ENCODE peak calls at places on chromosomes 11 and 22, in four cellular contexts. One of them, this sample, is unnamed.
A peak's percentile ranks its signal among the peaks of the same experiment; 100 is the strongest.

GRCh38 chr22:24822471-24822870 is 16.5 kb downstream of the SGSM1 start:
- DNase-seq in GM20000: no peak
- DNase-seq in ascending aorta: no peak
- DNase-seq in stimulated activated CD4-positive, alpha-beta T cell treated with anti-CD3 and anti-CD28 coated beads, Interleukin-2, amount 100 ng/mL, for 48 hours: no peak
- DNase-seq in this sample: no peak

GRCh38 chr11:112374486-112375140 is 114.0 kb upstream of the PLET1 start:
- DNase-seq in GM20000: no peak
- DNase-seq in ascending aorta: no peak
- DNase-seq in stimulated activated CD4-positive, alpha-beta T cell treated with anti-CD3 and anti-CD28 coated beads, Interleukin-2, amount 100 ng/mL, for 48 hours: no peak
- DNase-seq in this sample: no peak

GRCh38 chr11:17550455-17551346 is 3.6 kb downstream of the OTOG start:
- DNase-seq in GM20000: no peak
- DNase-seq in ascending aorta: no peak
- DNase-seq in stimulated activated CD4-positive, alpha-beta T cell treated with anti-CD3 and anti-CD28 coated beads, Interleukin-2, amount 100 ng/mL, for 48 hours: no peak
- DNase-seq in this sample: no peak

GRCh38 chr11:74686792-74687191 is 44.4 kb downstream of the CHRDL2 start:
- DNase-seq in GM20000: no peak
- DNase-seq in ascending aorta: no peak
- DNase-seq in stimulated activated CD4-positive, alpha-beta T cell treated with anti-CD3 and anti-CD28 coated beads, Interleukin-2, amount 100 ng/mL, for 48 hours: no peak
- DNase-seq in this sample: no peak

GRCh38 chr11:67651976-67652895 is 1.7 kb upstream of the ACY3 start:
- DNase-seq in GM20000: no peak
- DNase-seq in ascending aorta: no peak
- DNase-seq in stimulated activated CD4-positive, alpha-beta T cell treated with anti-CD3 and anti-CD28 coated beads, Interleukin-2, amount 100 ng/mL, for 48 hours: no peak
- DNase-seq in this sample: no peak

GRCh38 chr11:16286095-16286494 is 70.3 kb downstream of the SOX6 start:
- DNase-seq in GM20000: no peak
- DNase-seq in ascending aorta: no peak
- DNase-seq in stimulated activated CD4-positive, alpha-beta T cell treated with anti-CD3 and anti-CD28 coated beads, Interleukin-2, amount 100 ng/mL, for 48 hours: no peak
- DNase-seq in this sample: no peak

GRCh38 chr11:18706330-18707243 is 8.0 kb downstream of the TMEM86A start:
- DNase-seq in GM20000: peak; percentile 73
- DNase-seq in ascending aorta: no peak
- DNase-seq in stimulated activated CD4-positive, alpha-beta T cell treated with anti-CD3 and anti-CD28 coated beads, Interleukin-2, amount 100 ng/mL, for 48 hours: peak; percentile 24
- DNase-seq in this sample: peak; percentile 87

GRCh38 chr22:38569972-38570840 is at the start of gene DMC1:
- DNase-seq in GM20000: peak; percentile 98
- DNase-seq in ascending aorta: peak; percentile 52
- DNase-seq in stimulated activated CD4-positive, alpha-beta T cell treated with anti-CD3 and anti-CD28 coated beads, Interleukin-2, amount 100 ng/mL, for 48 hours: peak; percentile 99
- DNase-seq in this sample: peak; percentile 100

GRCh38 chr22:30176431-30176830 is 70.1 kb downstream of the LIF start:
- DNase-seq in GM20000: no peak
- DNase-seq in ascending aorta: no peak
- DNase-seq in stimulated activated CD4-positive, alpha-beta T cell treated with anti-CD3 and anti-CD28 coated beads, Interleukin-2, amount 100 ng/mL, for 48 hours: no peak
- DNase-seq in this sample: no peak

GRCh38 chr11:13954591-13954990 is 7.9 kb upstream of the SPON1 start:
- DNase-seq in GM20000: no peak
- DNase-seq in ascending aorta: no peak
- DNase-seq in stimulated activated CD4-positive, alpha-beta T cell treated with anti-CD3 and anti-CD28 coated beads, Interleukin-2, amount 100 ng/mL, for 48 hours: no peak
- DNase-seq in this sample: no peak

GRCh38 chr11:99015634-99016454 is 4.9 kb upstream of the CNTN5 start:
- DNase-seq in GM20000: peak; percentile 54
- DNase-seq in ascending aorta: no peak
- DNase-seq in stimulated activated CD4-positive, alpha-beta T cell treated with anti-CD3 and anti-CD28 coated beads, Interleukin-2, amount 100 ng/mL, for 48 hours: no peak
- DNase-seq in this sample: peak; percentile 22

GRCh38 chr11:5679811-5680210 is 5.1 kb downstream of the TRIM5 start:
- DNase-seq in GM20000: no peak
- DNase-seq in ascending aorta: no peak
- DNase-seq in stimulated activated CD4-positive, alpha-beta T cell treated with anti-CD3 and anti-CD28 coated beads, Interleukin-2, amount 100 ng/mL, for 48 hours: no peak
- DNase-seq in this sample: no peak

GRCh38 chr22:38718414-38718813 is 12.7 kb downstream of the GTPBP1 start:
- DNase-seq in GM20000: no peak
- DNase-seq in ascending aorta: no peak
- DNase-seq in stimulated activated CD4-positive, alpha-beta T cell treated with anti-CD3 and anti-CD28 coated beads, Interleukin-2, amount 100 ng/mL, for 48 hours: no peak
- DNase-seq in this sample: no peak

GRCh38 chr11:79514269-79514668 is 73.4 kb upstream of the TENM4 start:
- DNase-seq in GM20000: no peak
- DNase-seq in ascending aorta: no peak
- DNase-seq in stimulated activated CD4-positive, alpha-beta T cell treated with anti-CD3 and anti-CD28 coated beads, Interleukin-2, amount 100 ng/mL, for 48 hours: no peak
- DNase-seq in this sample: no peak

GRCh38 chr11:117930208-117930570 is 987 bp upstream of the TMPRSS13 start:
- DNase-seq in GM20000: no peak
- DNase-seq in ascending aorta: no peak
- DNase-seq in stimulated activated CD4-positive, alpha-beta T cell treated with anti-CD3 and anti-CD28 coated beads, Interleukin-2, amount 100 ng/mL, for 48 hours: no peak
- DNase-seq in this sample: no peak

GRCh38 chr11:26227311-26227710 is 104.6 kb upstream of the ANO3 start:
- DNase-seq in GM20000: peak; percentile 39
- DNase-seq in ascending aorta: no peak
- DNase-seq in stimulated activated CD4-positive, alpha-beta T cell treated with anti-CD3 and anti-CD28 coated beads, Interleukin-2, amount 100 ng/mL, for 48 hours: no peak
- DNase-seq in this sample: peak; percentile 26

GRCh38 chr22:39367040-39367439 is 17.2 kb downstream of the SYNGR1 start:
- DNase-seq in GM20000: no peak
- DNase-seq in ascending aorta: no peak
- DNase-seq in stimulated activated CD4-positive, alpha-beta T cell treated with anti-CD3 and anti-CD28 coated beads, Interleukin-2, amount 100 ng/mL, for 48 hours: no peak
- DNase-seq in this sample: no peak

GRCh38 chr22:43848366-43849171 is 13.7 kb downstream of the SULT4A1 start:
- DNase-seq in GM20000: no peak
- DNase-seq in ascending aorta: peak; percentile 4
- DNase-seq in stimulated activated CD4-positive, alpha-beta T cell treated with anti-CD3 and anti-CD28 coated beads, Interleukin-2, amount 100 ng/mL, for 48 hours: no peak
- DNase-seq in this sample: no peak

GRCh38 chr11:78802058-78802633 is 227.5 kb upstream of the NARS2 start:
- DNase-seq in GM20000: no peak
- DNase-seq in ascending aorta: no peak
- DNase-seq in stimulated activated CD4-positive, alpha-beta T cell treated with anti-CD3 and anti-CD28 coated beads, Interleukin-2, amount 100 ng/mL, for 48 hours: no peak
- DNase-seq in this sample: no peak

GRCh38 chr11:5151713-5152153 is 2.8 kb downstream of the OR52A1 start:
- DNase-seq in GM20000: no peak
- DNase-seq in ascending aorta: no peak
- DNase-seq in stimulated activated CD4-positive, alpha-beta T cell treated with anti-CD3 and anti-CD28 coated beads, Interleukin-2, amount 100 ng/mL, for 48 hours: no peak
- DNase-seq in this sample: no peak

GRCh38 chr11:37320921-37321320 is 722.9 kb upstream of the RAG2 start:
- DNase-seq in GM20000: no peak
- DNase-seq in ascending aorta: no peak
- DNase-seq in stimulated activated CD4-positive, alpha-beta T cell treated with anti-CD3 and anti-CD28 coated beads, Interleukin-2, amount 100 ng/mL, for 48 hours: no peak
- DNase-seq in this sample: no peak

GRCh38 chr22:47161631-47162030 is 399.2 kb downstream of the TBC1D22A start:
- DNase-seq in GM20000: no peak
- DNase-seq in ascending aorta: no peak
- DNase-seq in stimulated activated CD4-positive, alpha-beta T cell treated with anti-CD3 and anti-CD28 coated beads, Interleukin-2, amount 100 ng/mL, for 48 hours: no peak
- DNase-seq in this sample: no peak

GRCh38 chr22:44146088-44146861 is 34.5 kb upstream of the PARVG start:
- DNase-seq in GM20000: no peak
- DNase-seq in ascending aorta: no peak
- DNase-seq in stimulated activated CD4-positive, alpha-beta T cell treated with anti-CD3 and anti-CD28 coated beads, Interleukin-2, amount 100 ng/mL, for 48 hours: no peak
- DNase-seq in this sample: no peak

GRCh38 chr11:119816660-119817059 is 87.7 kb upstream of the NECTIN1 start:
- DNase-seq in GM20000: no peak
- DNase-seq in ascending aorta: no peak
- DNase-seq in stimulated activated CD4-positive, alpha-beta T cell treated with anti-CD3 and anti-CD28 coated beads, Interleukin-2, amount 100 ng/mL, for 48 hours: no peak
- DNase-seq in this sample: no peak

GRCh38 chr11:112928136-112928535 is 33.1 kb upstream of the NCAM1 start:
- DNase-seq in GM20000: no peak
- DNase-seq in ascending aorta: no peak
- DNase-seq in stimulated activated CD4-positive, alpha-beta T cell treated with anti-CD3 and anti-CD28 coated beads, Interleukin-2, amount 100 ng/mL, for 48 hours: no peak
- DNase-seq in this sample: no peak

GRCh38 chr11:126992065-126992803 is 8.3 kb downstream of the KIRREL3 start:
- DNase-seq in GM20000: no peak
- DNase-seq in ascending aorta: no peak
- DNase-seq in stimulated activated CD4-positive, alpha-beta T cell treated with anti-CD3 and anti-CD28 coated beads, Interleukin-2, amount 100 ng/mL, for 48 hours: no peak
- DNase-seq in this sample: no peak

GRCh38 chr22:46415816-46416536 is 80.5 kb downstream of the TRMU start:
- DNase-seq in GM20000: no peak
- DNase-seq in ascending aorta: no peak
- DNase-seq in stimulated activated CD4-positive, alpha-beta T cell treated with anti-CD3 and anti-CD28 coated beads, Interleukin-2, amount 100 ng/mL, for 48 hours: no peak
- DNase-seq in this sample: no peak

GRCh38 chr11:70420008-70420464 is 21.7 kb downstream of the CTTN start:
- DNase-seq in GM20000: no peak
- DNase-seq in ascending aorta: no peak
- DNase-seq in stimulated activated CD4-positive, alpha-beta T cell treated with anti-CD3 and anti-CD28 coated beads, Interleukin-2, amount 100 ng/mL, for 48 hours: no peak
- DNase-seq in this sample: no peak

GRCh38 chr22:44758354-44758969 is 6.1 kb downstream of the ARHGAP8 start:
- DNase-seq in GM20000: no peak
- DNase-seq in ascending aorta: no peak
- DNase-seq in stimulated activated CD4-positive, alpha-beta T cell treated with anti-CD3 and anti-CD28 coated beads, Interleukin-2, amount 100 ng/mL, for 48 hours: no peak
- DNase-seq in this sample: no peak

GRCh38 chr11:119093951-119094815 is 7.5 kb downstream of the DPAGT1 start:
- DNase-seq in GM20000: peak; percentile 20
- DNase-seq in ascending aorta: no peak
- DNase-seq in stimulated activated CD4-positive, alpha-beta T cell treated with anti-CD3 and anti-CD28 coated beads, Interleukin-2, amount 100 ng/mL, for 48 hours: peak; percentile 32
- DNase-seq in this sample: peak; percentile 33

GRCh38 chr11:125156346-125156745 is 8.2 kb upstream of the PKNOX2 start:
- DNase-seq in GM20000: no peak
- DNase-seq in ascending aorta: no peak
- DNase-seq in stimulated activated CD4-positive, alpha-beta T cell treated with anti-CD3 and anti-CD28 coated beads, Interleukin-2, amount 100 ng/mL, for 48 hours: no peak
- DNase-seq in this sample: no peak

GRCh38 chr22:44473580-44473979 is 24.5 kb downstream of the RTL6 start:
- DNase-seq in GM20000: no peak
- DNase-seq in ascending aorta: no peak
- DNase-seq in stimulated activated CD4-positive, alpha-beta T cell treated with anti-CD3 and anti-CD28 coated beads, Interleukin-2, amount 100 ng/mL, for 48 hours: no peak
- DNase-seq in this sample: no peak

GRCh38 chr22:44261164-44261860 is 51.4 kb downstream of the SHISAL1 start:
- DNase-seq in GM20000: no peak
- DNase-seq in ascending aorta: no peak
- DNase-seq in stimulated activated CD4-positive, alpha-beta T cell treated with anti-CD3 and anti-CD28 coated beads, Interleukin-2, amount 100 ng/mL, for 48 hours: no peak
- DNase-seq in this sample: no peak

GRCh38 chr11:112658521-112658920 is 302.7 kb upstream of the NCAM1 start:
- DNase-seq in GM20000: no peak
- DNase-seq in ascending aorta: no peak
- DNase-seq in stimulated activated CD4-positive, alpha-beta T cell treated with anti-CD3 and anti-CD28 coated beads, Interleukin-2, amount 100 ng/mL, for 48 hours: no peak
- DNase-seq in this sample: no peak

GRCh38 chr22:18905540-18906409 is at the start of gene DGCR6:
- DNase-seq in GM20000: no peak
- DNase-seq in ascending aorta: no peak
- DNase-seq in stimulated activated CD4-positive, alpha-beta T cell treated with anti-CD3 and anti-CD28 coated beads, Interleukin-2, amount 100 ng/mL, for 48 hours: no peak
- DNase-seq in this sample: no peak